ENCODE peak calls at places on chromosomes 13 and 19, in ten cellular contexts. A is CD4-positive, alpha-beta T cell; N is NCI-H2029; D is anterior cingulate cortex; V is left ventricle myocardium superior; B is AG08396; G is dermis microvascular lymphatic vessel endothelial cell; F is stimulated activated naive CD8-positive, alpha-beta T cell treated with anti-CD3 and anti-CD28 coated beads, Interleukin-15, amount 100 ng/mL, for 72 hours; W is omental fat pad; Y is HuH-7.5. Z is an unnamed sample.

GRCh38 chr19:30227661-30228112 is 144.5 kb upstream of the ZNF536 start:
- DNase-seq in A (no peak), N (peak), D (peak), V (peak), B (peak), G (peak), F (peak), W (no peak), Y (peak), Z (peak)

GRCh38 chr19:52065399-52065798 is 16.8 kb upstream of the ZNF432 start:
- DNase-seq in A (no peak), N (no peak), D (no peak), V (no peak), B (no peak), G (no peak), F (no peak), W (no peak), Y (no peak), Z (no peak)

GRCh38 chr13:113584870-113585671 is 518 bp downstream of the TFDP1 start:
- DNase-seq in A (no peak), N (no peak), D (no peak), V (peak), B (peak), G (no peak), F (peak), W (no peak), Y (peak), Z (peak)

GRCh38 chr19:46373573-46374359 is 26.9 kb downstream of the PPP5C start:
- DNase-seq in A (no peak), N (peak), D (peak), V (peak), B (peak), G (no peak), F (no peak), W (no peak), Y (no peak), Z (peak)

GRCh38 chr13:60645552-60646138 is 248.6 kb downstream of the TDRD3 start:
- DNase-seq in A (no peak), N (no peak), D (no peak), V (no peak), B (no peak), G (no peak), F (no peak), W (no peak), Y (no peak), Z (no peak)

GRCh38 chr19:10565028-10565566 is 713 bp downstream of the KRI1 start:
- DNase-seq in A (peak), N (no peak), D (no peak), V (peak), B (peak), G (no peak), F (peak), W (no peak), Y (peak), Z (no peak)

GRCh38 chr19:33241530-33242101 is 16.0 kb upstream of the SLC7A10 start:
- DNase-seq in A (no peak), N (no peak), D (no peak), V (peak), B (no peak), G (no peak), F (no peak), W (no peak), Y (peak), Z (peak)

GRCh38 chr13:44667950-44668349 is 91.8 kb upstream of the TSC22D1 start:
- DNase-seq in A (no peak), N (no peak), D (no peak), V (no peak), B (peak), G (peak), F (no peak), W (no peak), Y (no peak), Z (no peak)

GRCh38 chr19:4369109-4369887 is 25.9 kb downstream of the MPND start:
- DNase-seq in A (peak), N (no peak), D (no peak), V (peak), B (peak), G (no peak), F (peak), W (no peak), Y (no peak), Z (no peak)

GRCh38 chr19:50258918-50259372 is 55.5 kb downstream of the MYH14 start:
- DNase-seq in A (no peak), N (no peak), D (no peak), V (peak), B (no peak), G (no peak), F (peak), W (no peak), Y (no peak), Z (no peak)

GRCh38 chr13:68190826-68191225 is 960.7 kb upstream of the PCDH9 start:
- DNase-seq in A (no peak), N (no peak), D (no peak), V (no peak), B (no peak), G (no peak), F (no peak), W (no peak), Y (no peak), Z (no peak)

GRCh38 chr13:96952592-96952991 is 41.7 kb downstream of the OXGR1 start:
- DNase-seq in A (no peak), N (no peak), D (no peak), V (no peak), B (no peak), G (no peak), F (no peak), W (no peak), Y (no peak), Z (no peak)

GRCh38 chr13:101401196-101401595 is 15.1 kb downstream of the NALCN start:
- DNase-seq in A (no peak), N (no peak), D (no peak), V (no peak), B (no peak), G (no peak), F (no peak), W (no peak), Y (no peak), Z (no peak)

GRCh38 chr13:73201601-73202000 is 142.8 kb downstream of the KLF5 start:
- DNase-seq in A (no peak), N (no peak), D (no peak), V (no peak), B (no peak), G (no peak), F (no peak), W (no peak), Y (no peak), Z (no peak)

GRCh38 chr19:6238643-6239281 is 41.0 kb downstream of the MLLT1 start:
- DNase-seq in A (no peak), N (peak), D (peak), V (peak), B (peak), G (no peak), F (no peak), W (no peak), Y (no peak), Z (peak)

GRCh38 chr19:3538965-3539742 is at the start of gene TEKTIP1:
- DNase-seq in A (no peak), N (no peak), D (no peak), V (no peak), B (no peak), G (no peak), F (no peak), W (no peak), Y (no peak), Z (no peak)

GRCh38 chr19:6222884-6223283 is 56.9 kb downstream of the MLLT1 start:
- DNase-seq in A (no peak), N (no peak), D (no peak), V (no peak), B (no peak), G (no peak), F (no peak), W (no peak), Y (no peak), Z (peak)

GRCh38 chr13:92963029-92963428 is 263.6 kb upstream of the GPC6 start:
- DNase-seq in A (no peak), N (no peak), D (no peak), V (no peak), B (no peak), G (no peak), F (no peak), W (no peak), Y (no peak), Z (no peak)

GRCh38 chr19:23527797-23528196 is 132.5 kb upstream of the ZNF91 start:
- DNase-seq in A (no peak), N (no peak), D (no peak), V (no peak), B (no peak), G (no peak), F (peak), W (no peak), Y (no peak), Z (no peak)

GRCh38 chr19:5628470-5628869 is 5.6 kb downstream of the SAFB start:
- DNase-seq in A (no peak), N (no peak), D (no peak), V (no peak), B (peak), G (no peak), F (no peak), W (no peak), Y (no peak), Z (no peak)

GRCh38 chr13:65330691-65331090 is 1899.4 kb downstream of the PCDH9 start:
- DNase-seq in A (no peak), N (no peak), D (no peak), V (no peak), B (no peak), G (no peak), F (no peak), W (no peak), Y (no peak), Z (no peak)

GRCh38 chr13:32261567-32261966 is 53.6 kb downstream of the ZAR1L start:
- DNase-seq in A (no peak), N (peak), D (peak), V (peak), B (peak), G (peak), F (no peak), W (peak), Y (no peak), Z (peak)

GRCh38 chr13:94345374-94346195 is 133.9 kb downstream of the DCT start:
- DNase-seq in A (no peak), N (no peak), D (no peak), V (no peak), B (no peak), G (peak), F (no peak), W (no peak), Y (no peak), Z (no peak)

GRCh38 chr13:33072282-33072681 is 56.1 kb downstream of the KL start:
- DNase-seq in A (no peak), N (no peak), D (no peak), V (no peak), B (no peak), G (no peak), F (no peak), W (no peak), Y (no peak), Z (no peak)

GRCh38 chr19:32355309-32355708 is 9.9 kb downstream of the ZNF507 start:
- DNase-seq in A (no peak), N (no peak), D (no peak), V (no peak), B (no peak), G (no peak), F (no peak), W (no peak), Y (no peak), Z (no peak)

GRCh38 chr19:55549500-55550320 is 4.4 kb upstream of the SBK3 start:
- DNase-seq in A (no peak), N (no peak), D (no peak), V (no peak), B (peak), G (peak), F (no peak), W (no peak), Y (peak), Z (no peak)

GRCh38 chr13:19764237-19764636 is 18.5 kb downstream of the PSPC1 start:
- DNase-seq in A (no peak), N (no peak), D (no peak), V (no peak), B (no peak), G (no peak), F (no peak), W (no peak), Y (no peak), Z (no peak)

GRCh38 chr19:4877753-4878490 is 10.5 kb upstream of the PLIN3 start:
- DNase-seq in A (no peak), N (no peak), D (peak), V (peak), B (peak), G (no peak), F (peak), W (no peak), Y (no peak), Z (no peak)

GRCh38 chr19:6210091-6210490 is 69.7 kb downstream of the MLLT1 start:
- DNase-seq in A (no peak), N (no peak), D (no peak), V (no peak), B (no peak), G (no peak), F (no peak), W (no peak), Y (no peak), Z (peak)

GRCh38 chr19:40390084-40390742 is at the start of gene HIPK4:
- DNase-seq in A (no peak), N (no peak), D (no peak), V (no peak), B (no peak), G (no peak), F (no peak), W (no peak), Y (no peak), Z (no peak)

GRCh38 chr19:6465006-6465405 is 935 bp downstream of the CRB3 start:
- DNase-seq in A (no peak), N (no peak), D (no peak), V (no peak), B (peak), G (no peak), F (no peak), W (no peak), Y (no peak), Z (no peak)